ENCODE peak calls at places on chromosomes 12 and 14, in five cellular contexts. One of them, this sample, is unnamed.

GRCh38 chr12:22477894-22478287 is 66.5 kb downstream of the C2CD5 start:
- DNase-seq in CD8-positive, alpha-beta T cell: no peak
- DNase-seq in HCT116: no peak
- DNase-seq in right lobe of liver: no peak
- DNase-seq in upper lobe of right lung: no peak
- DNase-seq in this sample: no peak

GRCh38 chr14:96363751-96364336 is 518 bp downstream of the GSKIP start:
- DNase-seq in CD8-positive, alpha-beta T cell: no peak
- DNase-seq in HCT116: no peak
- DNase-seq in right lobe of liver: peak; percentile 66
- DNase-seq in upper lobe of right lung: peak; percentile 76
- DNase-seq in this sample: peak; percentile 77

GRCh38 chr14:89378119-89378518 is 38.9 kb downstream of the FOXN3 start:
- DNase-seq in CD8-positive, alpha-beta T cell: no peak
- DNase-seq in HCT116: no peak
- DNase-seq in right lobe of liver: no peak
- DNase-seq in upper lobe of right lung: no peak
- DNase-seq in this sample: no peak

GRCh38 chr12:25855716-25856115 is 102.8 kb upstream of the RASSF8 start:
- DNase-seq in CD8-positive, alpha-beta T cell: no peak
- DNase-seq in HCT116: no peak
- DNase-seq in right lobe of liver: no peak
- DNase-seq in upper lobe of right lung: no peak
- DNase-seq in this sample: no peak

GRCh38 chr12:16607895-16608294 is 1.9 kb upstream of the LMO3 start:
- DNase-seq in CD8-positive, alpha-beta T cell: no peak
- DNase-seq in HCT116: no peak
- DNase-seq in right lobe of liver: no peak
- DNase-seq in upper lobe of right lung: no peak
- DNase-seq in this sample: no peak

GRCh38 chr12:27965411-27965810 is 7.1 kb downstream of the PTHLH start:
- DNase-seq in CD8-positive, alpha-beta T cell: no peak
- DNase-seq in HCT116: no peak
- DNase-seq in right lobe of liver: no peak
- DNase-seq in upper lobe of right lung: no peak
- DNase-seq in this sample: no peak

GRCh38 chr14:101215936-101216335 is 312.4 kb upstream of the RTL1 start:
- DNase-seq in CD8-positive, alpha-beta T cell: peak; percentile 35
- DNase-seq in HCT116: no peak
- DNase-seq in right lobe of liver: peak; percentile 28
- DNase-seq in upper lobe of right lung: no peak
- DNase-seq in this sample: no peak

GRCh38 chr14:102049258-102050025 is 37.4 kb downstream of the HSP90AA1 start:
- DNase-seq in CD8-positive, alpha-beta T cell: no peak
- DNase-seq in HCT116: no peak
- DNase-seq in right lobe of liver: no peak
- DNase-seq in upper lobe of right lung: no peak
- DNase-seq in this sample: no peak

GRCh38 chr12:65725376-65725775 is 98.9 kb upstream of the HMGA2 start:
- DNase-seq in CD8-positive, alpha-beta T cell: no peak
- DNase-seq in HCT116: peak; percentile 74
- DNase-seq in right lobe of liver: no peak
- DNase-seq in upper lobe of right lung: no peak
- DNase-seq in this sample: no peak

GRCh38 chr12:102197789-102198188 is at the start of gene PMCH:
- DNase-seq in CD8-positive, alpha-beta T cell: no peak
- DNase-seq in HCT116: no peak
- DNase-seq in right lobe of liver: no peak
- DNase-seq in upper lobe of right lung: no peak
- DNase-seq in this sample: no peak

GRCh38 chr12:65657635-65658034 is 166.6 kb upstream of the HMGA2 start:
- DNase-seq in CD8-positive, alpha-beta T cell: no peak
- DNase-seq in HCT116: no peak
- DNase-seq in right lobe of liver: no peak
- DNase-seq in upper lobe of right lung: no peak
- DNase-seq in this sample: no peak

GRCh38 chr12:109544955-109545531 is 28.3 kb downstream of the MMAB start:
- DNase-seq in CD8-positive, alpha-beta T cell: no peak
- DNase-seq in HCT116: no peak
- DNase-seq in right lobe of liver: no peak
- DNase-seq in upper lobe of right lung: no peak
- DNase-seq in this sample: no peak

DNA sequence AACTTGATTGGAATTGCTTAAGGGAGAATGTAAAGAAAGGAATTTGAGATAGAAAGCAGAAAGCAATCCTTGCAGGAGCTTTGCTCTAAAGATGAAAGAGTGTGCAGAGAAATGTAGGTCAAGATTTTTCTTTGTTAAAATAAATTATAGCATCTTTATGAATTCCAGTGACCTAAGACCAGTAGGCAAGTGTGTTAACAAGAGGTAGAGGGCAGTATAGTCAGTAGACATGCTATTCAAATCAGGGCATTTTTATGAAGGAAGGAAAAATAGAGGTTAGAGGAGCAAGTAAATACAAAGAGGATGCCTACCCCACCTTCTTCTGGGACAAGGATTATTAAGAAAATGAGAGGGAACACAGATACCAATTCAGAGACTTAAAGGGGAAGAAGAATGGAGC is 148.5 kb downstream of the PLCZ1 start:
- DNase-seq in CD8-positive, alpha-beta T cell: no peak
- DNase-seq in HCT116: no peak
- DNase-seq in right lobe of liver: no peak
- DNase-seq in upper lobe of right lung: no peak
- DNase-seq in this sample: no peak
- TF ChIP-seq CTCF in CD8-positive, alpha-beta T cell: no peak
- TF ChIP-seq CTCF in HCT116: peak; percentile 28
- TF ChIP-seq CTCF in right lobe of liver: no peak
- TF ChIP-seq CTCF in upper lobe of right lung: no peak
- TF ChIP-seq CTCF in this sample: no peak

DNA sequence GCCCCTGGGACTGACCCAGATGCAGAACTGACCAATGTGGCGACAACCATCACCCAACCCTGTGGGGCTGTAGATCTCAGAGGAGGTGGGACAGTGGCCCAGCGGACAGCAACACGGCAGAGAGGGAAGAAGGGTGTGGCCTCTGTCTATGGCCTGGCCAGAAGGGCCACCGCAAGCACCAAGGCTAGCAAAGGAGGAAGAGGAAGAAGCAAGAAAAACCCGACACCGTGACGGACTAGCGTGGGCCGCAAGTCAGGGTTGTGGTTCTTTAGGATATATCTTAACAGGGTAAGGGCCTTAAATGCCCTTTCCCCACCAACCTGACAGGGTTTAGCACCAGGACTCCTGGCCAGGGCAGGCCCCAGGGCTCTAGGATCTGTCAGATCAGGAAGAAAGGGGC is 71.1 kb downstream of the ITPK1 start:
- DNase-seq in CD8-positive, alpha-beta T cell: no peak
- DNase-seq in HCT116: no peak
- DNase-seq in right lobe of liver: no peak
- DNase-seq in upper lobe of right lung: peak; percentile 80
- DNase-seq in this sample: peak; percentile 50
- H3K4me1 ChIP-seq in CD8-positive, alpha-beta T cell: peaks cover 57% of the 10 kb centered on the region
- H3K4me1 ChIP-seq in HCT116: peaks cover 65% of the 10 kb centered on the region
- H3K4me1 ChIP-seq in right lobe of liver: peaks cover 20% of the 10 kb centered on the region
- H3K4me1 ChIP-seq in upper lobe of right lung: peaks cover 77% of the 10 kb centered on the region
- H3K4me1 ChIP-seq in this sample: peaks cover 93% of the 10 kb centered on the region

GRCh38 chr12:115455268-115455681 is 771.3 kb upstream of the TBX3 start:
- DNase-seq in CD8-positive, alpha-beta T cell: no peak
- DNase-seq in HCT116: no peak
- DNase-seq in right lobe of liver: no peak
- DNase-seq in upper lobe of right lung: no peak
- DNase-seq in this sample: no peak

GRCh38 chr12:115452751-115453281 is 768.8 kb upstream of the TBX3 start:
- DNase-seq in CD8-positive, alpha-beta T cell: no peak
- DNase-seq in HCT116: no peak
- DNase-seq in right lobe of liver: no peak
- DNase-seq in upper lobe of right lung: no peak
- DNase-seq in this sample: no peak

GRCh38 chr12:115461401-115461800 is 777.4 kb upstream of the TBX3 start:
- DNase-seq in CD8-positive, alpha-beta T cell: no peak
- DNase-seq in HCT116: no peak
- DNase-seq in right lobe of liver: no peak
- DNase-seq in upper lobe of right lung: no peak
- DNase-seq in this sample: no peak

GRCh38 chr12:115457798-115458197 is 773.8 kb upstream of the TBX3 start:
- DNase-seq in CD8-positive, alpha-beta T cell: no peak
- DNase-seq in HCT116: no peak
- DNase-seq in right lobe of liver: no peak
- DNase-seq in upper lobe of right lung: no peak
- DNase-seq in this sample: no peak

GRCh38 chr12:115456946-115457689 is 773.1 kb upstream of the TBX3 start:
- DNase-seq in CD8-positive, alpha-beta T cell: no peak
- DNase-seq in HCT116: peak; percentile 24
- DNase-seq in right lobe of liver: no peak
- DNase-seq in upper lobe of right lung: no peak
- DNase-seq in this sample: no peak
- TF ChIP-seq CTCF in CD8-positive, alpha-beta T cell: no peak
- TF ChIP-seq CTCF in HCT116: peak; percentile 43
- TF ChIP-seq CTCF in right lobe of liver: peak; percentile 22
- TF ChIP-seq CTCF in upper lobe of right lung: no peak
- TF ChIP-seq CTCF in this sample: no peak

GRCh38 chr12:92541024-92541423 is 161.8 kb upstream of the PLEKHG7 start:
- DNase-seq in CD8-positive, alpha-beta T cell: no peak
- DNase-seq in HCT116: no peak
- DNase-seq in right lobe of liver: no peak
- DNase-seq in upper lobe of right lung: no peak
- DNase-seq in this sample: no peak
- H3K4me1 ChIP-seq in CD8-positive, alpha-beta T cell: peaks cover 31% of the 10 kb centered on the region
- H3K4me1 ChIP-seq in HCT116: peaks cover 8% of the 10 kb centered on the region
- H3K4me1 ChIP-seq in right lobe of liver: peaks cover 27% of the 10 kb centered on the region
- H3K4me1 ChIP-seq in upper lobe of right lung: peaks cover 26% of the 10 kb centered on the region
- H3K4me1 ChIP-seq in this sample: peaks cover 30% of the 10 kb centered on the region

DNA sequence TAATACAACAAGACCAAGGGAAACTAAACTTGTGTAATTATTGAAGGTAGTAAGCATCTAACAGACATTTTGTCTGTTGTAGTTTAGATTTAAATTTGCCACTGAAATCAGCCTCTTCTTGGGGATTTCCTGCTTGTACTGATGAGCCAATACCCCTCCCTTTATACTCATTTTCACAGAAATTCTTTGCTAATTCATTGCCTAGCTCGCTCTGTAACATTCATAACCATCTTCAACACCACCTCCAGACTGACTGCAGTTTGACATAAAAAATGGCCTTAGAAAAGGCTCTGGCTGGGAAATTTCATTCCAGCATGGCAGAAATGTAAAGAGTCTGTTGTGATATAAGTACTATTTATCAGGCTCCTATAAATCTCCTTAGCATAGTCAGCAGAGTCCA is 109.7 kb upstream of the FLRT2 start:
- DNase-seq in CD8-positive, alpha-beta T cell: no peak
- DNase-seq in HCT116: no peak
- DNase-seq in right lobe of liver: no peak
- DNase-seq in upper lobe of right lung: no peak
- DNase-seq in this sample: no peak
- TF ChIP-seq CTCF in CD8-positive, alpha-beta T cell: no peak
- TF ChIP-seq CTCF in HCT116: no peak
- TF ChIP-seq CTCF in right lobe of liver: no peak
- TF ChIP-seq CTCF in upper lobe of right lung: no peak
- TF ChIP-seq CTCF in this sample: no peak